ENCODE peak calls at places on chromosomes 13 and 19, in six cellular contexts. H is GOT3, D is fibroblast of gingiva, W is cardiac fibroblast, N is AG08396, S is MG63. O is an unnamed sample.

GRCh38 chr13:69306766-69307165 is 800.9 kb upstream of the ATXN8OS start:
- DNase-seq in H (no peak), D (no peak), W (no peak), N (no peak), S (no peak), O (no peak)

GRCh38 chr19:18450021-18450933 is 12.3 kb upstream of the ISYNA1 start:
- DNase-seq in H (no peak), D (no peak), W (no peak), N (no peak), S (no peak), O (no peak)

GRCh38 chr13:62512194-62513141 is 1096.8 kb upstream of the PCDH20 start:
- DNase-seq in H (no peak), D (no peak), W (peak; percentile 22), N (no peak), S (peak; percentile 23), O (no peak)

GRCh38 chr19:35318679-35319448 is 10.1 kb upstream of the CD22 start:
- DNase-seq in H (peak; percentile 78), D (peak; percentile 70), W (peak; percentile 84), N (peak; percentile 72), S (peak; percentile 94), O (peak; percentile 13)

GRCh38 chr13:46332772-46333171 is 54.3 kb downstream of the RUBCNL start:
- DNase-seq in H (no peak), D (no peak), W (no peak), N (no peak), S (no peak), O (no peak)

GRCh38 chr19:58514564-58515020 is 2.8 kb upstream of the SLC27A5 start:
- DNase-seq in H (no peak), D (no peak), W (no peak), N (no peak), S (no peak), O (no peak)

GRCh38 chr19:19820774-19821315 is 705 bp downstream of the ZNF506 start:
- DNase-seq in H (no peak), D (no peak), W (no peak), N (no peak), S (no peak), O (no peak)

GRCh38 chr19:4984448-4984990 is 15.6 kb downstream of the KDM4B start:
- DNase-seq in H (no peak), D (no peak), W (no peak), N (no peak), S (no peak), O (no peak)

GRCh38 chr13:27177852-27178251 is 6.2 kb upstream of the USP12 start:
- DNase-seq in H (no peak), D (no peak), W (no peak), N (no peak), S (no peak), O (no peak)

GRCh38 chr19:44602071-44602470 is 11.3 kb upstream of the IGSF23 start:
- DNase-seq in H (no peak), D (no peak), W (no peak), N (no peak), S (no peak), O (no peak)

GRCh38 chr13:52454459-52454824 is 836 bp upstream of the CKAP2 start:
- DNase-seq in H (no peak), D (no peak), W (no peak), N (no peak), S (no peak), O (no peak)

GRCh38 chr13:80921556-80921955 is 580.6 kb upstream of the SPRY2 start:
- DNase-seq in H (no peak), D (peak; percentile 73), W (peak; percentile 82), N (no peak), S (no peak), O (no peak)

GRCh38 chr19:17555929-17556813 is 722 bp downstream of the COLGALT1 start:
- DNase-seq in H (no peak), D (peak; percentile 74), W (peak; percentile 79), N (peak; percentile 62), S (peak; percentile 88), O (no peak)

GRCh38 chr19:36141039-36141914 is 1.4 kb downstream of the CAPNS1 start:
- DNase-seq in H (peak; percentile 34), D (peak; percentile 72), W (peak; percentile 87), N (peak; percentile 93), S (peak; percentile 75), O (peak; percentile 53)

GRCh38 chr13:37074703-37075102 is 15.2 kb upstream of the SUPT20H start:
- DNase-seq in H (no peak), D (peak; percentile 18), W (peak; percentile 73), N (peak; percentile 29), S (no peak), O (no peak)

GRCh38 chr19:835201-835810 is 5.5 kb upstream of the PRTN3 start:
- DNase-seq in H (no peak), D (no peak), W (no peak), N (no peak), S (no peak), O (no peak)

O was measured in thoracic aorta.